ENCODE peak calls at places on chromosomes 1 and 21, in four cellular contexts. H is fibroblast of mammary gland; Y is posterior cingulate gyrus; V is naive thymus-derived CD4-positive, alpha-beta T cell. Z is an unnamed sample.
A peak's percentile ranks its signal among the peaks of the same experiment; 100 is the strongest.

GRCh38 chr1:209542585-209542984 is 40.9 kb upstream of the CAMK1G start:
- DNase-seq in H (peak; percentile 34), Y (no peak), V (no peak), Z (peak; percentile 87)

GRCh38 chr1:30777906-30778155 is 20.3 kb upstream of the LAPTM5 start:
- DNase-seq in H (no peak), Y (no peak), V (no peak), Z (no peak)

GRCh38 chr1:242477944-242478343 is 46.6 kb downstream of the PLD5 start:
- DNase-seq in H (no peak), Y (no peak), V (no peak), Z (no peak)

GRCh38 chr1:181010789-181011188 is 11.9 kb downstream of the STX6 start:
- DNase-seq in H (no peak), Y (no peak), V (no peak), Z (no peak)

GRCh38 chr1:176717052-176717754 is 254.2 kb downstream of the PAPPA2 start:
- DNase-seq in H (no peak), Y (no peak), V (no peak), Z (no peak)

GRCh38 chr1:95953005-95953404 is 719.0 kb downstream of the RWDD3 start:
- DNase-seq in H (peak; percentile 31), Y (no peak), V (no peak), Z (no peak)

GRCh38 chr1:167839009-167839408 is 74.9 kb downstream of the ADCY10 start:
- DNase-seq in H (no peak), Y (no peak), V (no peak), Z (no peak)

GRCh38 chr1:230112782-230113181 is 45.7 kb downstream of the GALNT2 start:
- DNase-seq in H (no peak), Y (no peak), V (no peak), Z (no peak)

GRCh38 chr1:50831300-50832061 is 128.6 kb downstream of the FAF1 start:
- DNase-seq in H (no peak), Y (no peak), V (no peak), Z (no peak)

GRCh38 chr1:61100578-61100977 is 18.2 kb downstream of the NFIA start:
- DNase-seq in H (no peak), Y (no peak), V (no peak), Z (no peak)

GRCh38 chr1:3556336-3556735 is 55.0 kb downstream of the MEGF6 start:
- DNase-seq in H (no peak), Y (no peak), V (no peak), Z (no peak)

GRCh38 chr1:173190101-173190895 is 16.8 kb downstream of the TNFSF4 start:
- DNase-seq in H (peak; percentile 69), Y (peak; percentile 56), V (no peak), Z (peak; percentile 100)

GRCh38 chr1:94947453-94947852 is 20.5 kb upstream of the CNN3 start:
- DNase-seq in H (peak; percentile 73), Y (no peak), V (no peak), Z (no peak)

GRCh38 chr1:203652718-203653461 is 26.3 kb downstream of the ATP2B4 start:
- DNase-seq in H (no peak), Y (no peak), V (peak; percentile 34), Z (no peak)

GRCh38 chr1:1240822-1241587 is 5.5 kb downstream of the C1QTNF12 start:
- DNase-seq in H (no peak), Y (no peak), V (no peak), Z (no peak)

GRCh38 chr1:55702064-55702463 is 486.9 kb upstream of the USP24 start:
- DNase-seq in H (peak; percentile 57), Y (no peak), V (no peak), Z (no peak)

GRCh38 chr1:9363061-9363471 is 70.4 kb downstream of the SPSB1 start:
- DNase-seq in H (no peak), Y (peak; percentile 55), V (no peak), Z (no peak)

GRCh38 chr1:205446828-205447227 is 9.0 kb downstream of the BLACAT1 start:
- DNase-seq in H (no peak), Y (no peak), V (no peak), Z (no peak)

GRCh38 chr21:38721983-38722382 is 83.7 kb upstream of the ETS2 start:
- DNase-seq in H (peak; percentile 14), Y (no peak), V (no peak), Z (no peak)

GRCh38 chr1:24705260-24706073 is 39.8 kb upstream of the CLIC4 start:
- DNase-seq in H (peak; percentile 92), Y (peak; percentile 83), V (peak; percentile 7), Z (no peak)

GRCh38 chr21:15367061-15367626 is 302.3 kb upstream of the NRIP1 start:
- DNase-seq in H (peak; percentile 64), Y (no peak), V (no peak), Z (no peak)

GRCh38 chr1:227793948-227794812 is 21.3 kb upstream of the PRSS38 start:
- DNase-seq in H (peak; percentile 93), Y (no peak), V (no peak), Z (no peak)

GRCh38 chr1:36584874-36585759 is 102.4 kb upstream of the CSF3R start:
- DNase-seq in H (no peak), Y (no peak), V (no peak), Z (no peak)

GRCh38 chr1:154626456-154627246 is 18.7 kb upstream of the ADAR start:
- DNase-seq in H (no peak), Y (no peak), V (no peak), Z (no peak)

GRCh38 chr1:151992345-151993083 is 1.1 kb downstream of the S100A10 start:
- DNase-seq in H (peak; percentile 96), Y (no peak), V (no peak), Z (peak; percentile 81)

GRCh38 chr1:15760520-15761211 is 2.1 kb downstream of the FBLIM1 start:
- DNase-seq in H (peak; percentile 85), Y (no peak), V (no peak), Z (no peak)

GRCh38 chr1:47578026-47578861 is 140.4 kb downstream of the FOXD2 start:
- DNase-seq in H (no peak), Y (peak; percentile 46), V (no peak), Z (no peak)

Z was measured in epithelial cell of proximal tubule.